ENCODE peak calls at places on chromosomes 13 and 19, in five cellular contexts. A, V, T, Y and X are unnamed samples.
A peak's percentile ranks its signal among the peaks of the same experiment; 100 is the strongest.

GRCh38 chr13:112783946-112784500 is 94.2 kb downstream of the ATP11A start:
- DNase-seq in A (no peak), V (no peak), T (no peak), Y (no peak), X (no peak)

GRCh38 chr13:52405767-52406494 is at the start of gene THSD1:
- DNase-seq in A (peak; percentile 70), V (peak; percentile 41), T (peak; percentile 61), Y (peak; percentile 44), X (no peak)

GRCh38 chr13:41601718-41602445 is 144.5 kb downstream of the RGCC start:
- DNase-seq in A (no peak), V (no peak), T (no peak), Y (no peak), X (no peak)

GRCh38 chr19:40733149-40733548 is 16.2 kb downstream of the ITPKC start:
- DNase-seq in A (no peak), V (no peak), T (no peak), Y (no peak), X (no peak)

GRCh38 chr13:113124211-113125025 is 1.8 kb downstream of the F10 start:
- DNase-seq in A (peak; percentile 38), V (no peak), T (peak; percentile 39), Y (no peak), X (no peak)

GRCh38 chr19:13920940-13921744 is 15.1 kb downstream of the CC2D1A start:
- DNase-seq in A (no peak), V (peak; percentile 44), T (no peak), Y (peak; percentile 53), X (no peak)

GRCh38 chr19:39316627-39317321 is 3.9 kb downstream of the LRFN1 start:
- DNase-seq in A (no peak), V (no peak), T (no peak), Y (no peak), X (no peak)

GRCh38 chr13:106555631-106556328 is 12.2 kb downstream of the ARGLU1 start:
- DNase-seq in A (no peak), V (peak; percentile 68), T (no peak), Y (no peak), X (no peak)

GRCh38 chr13:52832268-52832667 is 16.2 kb downstream of the PCDH8 start:
- DNase-seq in A (no peak), V (no peak), T (no peak), Y (no peak), X (no peak)

GRCh38 chr19:43354305-43354627 is 780 bp downstream of the CD177 start:
- DNase-seq in A (no peak), V (no peak), T (no peak), Y (no peak), X (no peak)

GRCh38 chr19:2982983-2983350 is 5.6 kb downstream of the TLE6 start:
- DNase-seq in A (peak; percentile 90), V (peak; percentile 68), T (peak; percentile 65), Y (peak; percentile 62), X (no peak)

GRCh38 chr19:49663224-49663623 is 2.4 kb downstream of the IRF3 start:
- DNase-seq in A (no peak), V (no peak), T (no peak), Y (no peak), X (no peak)

GRCh38 chr13:33785384-33785783 is 32.6 kb upstream of the RFC3 start:
- DNase-seq in A (no peak), V (no peak), T (no peak), Y (no peak), X (no peak)

GRCh38 chr13:83350569-83350968 is 531.7 kb downstream of the SLITRK1 start:
- DNase-seq in A (no peak), V (peak; percentile 61), T (no peak), Y (peak; percentile 8), X (no peak)

GRCh38 chr19:24166055-24166454 is 79.1 kb downstream of the ZNF254 start:
- DNase-seq in A (no peak), V (peak; percentile 65), T (no peak), Y (no peak), X (no peak)

GRCh38 chr13:46489586-46490023 is 63.4 kb upstream of the LRCH1 start:
- DNase-seq in A (no peak), V (peak; percentile 67), T (no peak), Y (no peak), X (no peak)

GRCh38 chr13:19962894-19963293 is 4.4 kb downstream of the ZMYM2 start:
- DNase-seq in A (no peak), V (no peak), T (no peak), Y (no peak), X (no peak)

GRCh38 chr13:102870677-102871415 is 25.0 kb downstream of the ERCC5 start:
- DNase-seq in A (peak; percentile 50), V (peak; percentile 65), T (peak; percentile 55), Y (peak; percentile 76), X (peak; percentile 25)

GRCh38 chr19:30688696-30689095 is 316.5 kb downstream of the ZNF536 start:
- DNase-seq in A (no peak), V (no peak), T (no peak), Y (no peak), X (no peak)

GRCh38 chr19:720691-721160 is 12.0 kb downstream of the PALM start:
- DNase-seq in A (peak; percentile 73), V (no peak), T (no peak), Y (no peak), X (no peak)

GRCh38 chr19:43564800-43565199 is 10.5 kb downstream of the XRCC1 start:
- DNase-seq in A (no peak), V (no peak), T (no peak), Y (no peak), X (no peak)

GRCh38 chr13:30864352-30865130 is 41.5 kb upstream of the MEDAG start:
- DNase-seq in A (peak; percentile 72), V (peak; percentile 98), T (no peak), Y (no peak), X (no peak)

GRCh38 chr13:30863796-30864195 is 42.3 kb upstream of the MEDAG start:
- DNase-seq in A (no peak), V (no peak), T (no peak), Y (no peak), X (no peak)

GRCh38 chr13:30862707-30863106 is 43.4 kb upstream of the MEDAG start:
- DNase-seq in A (peak; percentile 85), V (no peak), T (no peak), Y (no peak), X (no peak)

GRCh38 chr13:30861836-30862467 is 44.1 kb upstream of the MEDAG start:
- DNase-seq in A (no peak), V (no peak), T (no peak), Y (no peak), X (no peak)

GRCh38 chr13:30863231-30863630 is 42.8 kb upstream of the MEDAG start:
- DNase-seq in A (no peak), V (no peak), T (no peak), Y (no peak), X (no peak)
- H3K27ac ChIP-seq in A (no peak overlapping the region), V (peak overlapping the region; percentile 17), T (no peak overlapping the region), Y (no peak overlapping the region), X (no peak overlapping the region)

DNA sequence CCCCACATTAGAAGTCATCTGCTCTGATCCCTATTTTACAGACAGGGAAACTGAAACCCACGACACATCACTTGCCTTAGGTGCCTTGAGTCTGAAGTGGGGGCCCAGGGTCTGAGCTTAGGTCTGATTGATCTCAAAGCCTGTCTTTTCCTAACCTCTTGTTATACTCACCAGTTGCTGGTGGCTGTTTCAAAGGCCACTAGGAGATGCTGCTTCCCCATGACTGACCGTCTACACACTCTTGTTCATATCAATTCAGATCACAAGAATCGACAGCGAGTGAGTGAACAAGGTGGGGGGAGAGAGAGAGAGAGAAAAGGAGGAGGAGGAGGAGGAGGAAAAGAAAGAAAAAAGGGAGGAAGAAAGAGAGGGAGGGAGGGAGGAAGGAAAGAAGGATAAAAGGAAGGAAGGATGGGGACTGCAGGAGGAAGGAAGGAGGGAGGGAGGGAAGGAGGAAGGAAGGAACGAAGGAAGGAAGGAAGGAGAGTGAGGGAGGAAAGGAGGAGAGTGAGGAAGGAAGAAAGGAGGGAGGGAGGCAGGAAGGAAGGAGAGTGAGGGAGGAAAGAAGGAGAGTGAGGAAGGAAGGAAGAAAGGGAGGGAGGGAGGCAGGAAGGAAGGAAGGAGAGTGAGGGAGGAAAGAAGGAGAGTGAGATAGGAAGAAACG is 3.3 kb downstream of the OR10H1 start:
- DNase-seq in A (no peak), V (no peak), T (no peak), Y (peak; percentile 54), X (peak; percentile 46)
- TF ChIP-seq CTCF in A (no peak), V (no peak), T (peak; percentile 74), Y (peak; percentile 22), X (peak; percentile 43)

GRCh38 chr19:21566073-21566472 is 60.7 kb downstream of the ZNF429 start:
- DNase-seq in A (no peak), V (no peak), T (no peak), Y (peak; percentile 46), X (no peak)

GRCh38 chr19:21574607-21575006 is 69.2 kb downstream of the ZNF429 start:
- DNase-seq in A (no peak), V (no peak), T (no peak), Y (no peak), X (no peak)

GRCh38 chr19:21571316-21571715 is 65.9 kb downstream of the ZNF429 start:
- DNase-seq in A (no peak), V (no peak), T (no peak), Y (no peak), X (no peak)

GRCh38 chr19:21569497-21569870 is 64.1 kb downstream of the ZNF429 start:
- DNase-seq in A (no peak), V (no peak), T (no peak), Y (no peak), X (peak; percentile 66)

DNA sequence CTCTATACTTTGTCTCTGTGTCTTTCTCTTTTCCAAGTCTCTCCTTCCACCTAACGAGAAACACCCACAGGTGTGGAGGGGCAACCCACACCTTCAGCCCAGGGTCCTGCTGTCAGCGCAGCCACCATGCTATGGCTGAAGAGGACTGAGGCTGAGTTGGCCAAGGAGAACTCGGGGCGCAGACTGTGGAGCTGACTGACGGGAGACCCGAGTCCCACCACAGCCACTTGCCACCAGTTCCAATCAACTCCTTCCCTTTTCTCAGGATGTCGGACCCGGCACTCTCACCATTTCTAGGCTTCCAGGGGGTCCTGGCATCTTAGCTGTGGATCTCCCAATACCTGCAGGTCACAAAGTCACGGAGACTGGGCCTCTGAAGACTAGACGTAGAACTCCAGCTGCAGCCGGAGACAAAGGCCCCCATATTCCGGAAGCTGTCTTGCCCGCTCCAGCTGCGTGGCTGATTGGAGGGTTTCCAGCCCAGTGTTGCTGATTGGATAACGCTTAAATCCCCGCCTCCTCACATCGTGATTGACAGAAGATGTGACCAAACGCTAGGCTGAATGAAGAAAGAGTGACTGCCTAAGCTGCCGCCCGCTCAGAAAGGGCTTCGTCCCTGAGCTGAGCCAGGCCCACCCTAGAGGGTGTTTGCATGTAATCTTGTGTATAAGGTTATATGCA is 63.6 kb downstream of the ZNF429 start:
- DNase-seq in A (peak; percentile 79), V (peak; percentile 94), T (peak; percentile 63), Y (no peak), X (peak; percentile 48)
- H3K27ac ChIP-seq in A (no peak overlapping the region), V (peak overlapping the region; percentile 83), T (peak overlapping the region; percentile 55), Y (no peak overlapping the region), X (peak overlapping the region; percentile 47)

GRCh38 chr13:101473458-101473857 is 21.0 kb downstream of the ITGBL1 start:
- DNase-seq in A (peak; percentile 74), V (peak; percentile 91), T (no peak), Y (no peak), X (no peak)

GRCh38 chr13:101475536-101475935 is 23.1 kb downstream of the ITGBL1 start:
- DNase-seq in A (no peak), V (no peak), T (no peak), Y (no peak), X (no peak)

GRCh38 chr13:101474419-101474957 is 22.0 kb downstream of the ITGBL1 start:
- DNase-seq in A (peak; percentile 63), V (peak; percentile 91), T (no peak), Y (no peak), X (no peak)
- TF ChIP-seq CTCF in A (no peak), V (peak; percentile 90), T (no peak), Y (no peak), X (no peak)